ENCODE peak calls at places on chromosomes 2 and 18, in nine cellular contexts. One of them, this sample, is unnamed.

GRCh38 chr2:46014911-46015654 is 282.1 kb upstream of the EPAS1 start:
- DNase-seq in CD8-positive, alpha-beta T cell: no peak
- DNase-seq in heart right ventricle: no peak
- DNase-seq in uterus: no peak
- DNase-seq in IMR-90: no peak
- DNase-seq in epithelial cell of esophagus: peak
- DNase-seq in AG10803: peak
- DNase-seq in colonic mucosa: no peak
- DNase-seq in fibroblast of lung: peak
- DNase-seq in this sample: no peak

GRCh38 chr2:63009490-63009889 is 41.1 kb upstream of the OTX1 start:
- DNase-seq in CD8-positive, alpha-beta T cell: no peak
- DNase-seq in heart right ventricle: no peak
- DNase-seq in uterus: no peak
- DNase-seq in IMR-90: no peak
- DNase-seq in epithelial cell of esophagus: no peak
- DNase-seq in AG10803: no peak
- DNase-seq in colonic mucosa: no peak
- DNase-seq in fibroblast of lung: no peak
- DNase-seq in this sample: no peak

GRCh38 chr2:71939588-71940535 is 207.8 kb downstream of the CYP26B1 start:
- DNase-seq in CD8-positive, alpha-beta T cell: peak
- DNase-seq in heart right ventricle: peak
- DNase-seq in uterus: no peak
- DNase-seq in IMR-90: no peak
- DNase-seq in epithelial cell of esophagus: no peak
- DNase-seq in AG10803: no peak
- DNase-seq in colonic mucosa: peak
- DNase-seq in fibroblast of lung: no peak
- DNase-seq in this sample: no peak

GRCh38 chr2:238420878-238421694 is 5.6 kb upstream of the ASB1 start:
- DNase-seq in CD8-positive, alpha-beta T cell: no peak
- DNase-seq in heart right ventricle: no peak
- DNase-seq in uterus: no peak
- DNase-seq in IMR-90: no peak
- DNase-seq in epithelial cell of esophagus: no peak
- DNase-seq in AG10803: peak
- DNase-seq in colonic mucosa: no peak
- DNase-seq in fibroblast of lung: peak
- DNase-seq in this sample: no peak

GRCh38 chr2:43155842-43156511 is 70.4 kb downstream of the ZFP36L2 start:
- DNase-seq in CD8-positive, alpha-beta T cell: no peak
- DNase-seq in heart right ventricle: no peak
- DNase-seq in uterus: no peak
- DNase-seq in IMR-90: no peak
- DNase-seq in epithelial cell of esophagus: no peak
- DNase-seq in AG10803: no peak
- DNase-seq in colonic mucosa: no peak
- DNase-seq in fibroblast of lung: no peak
- DNase-seq in this sample: no peak

GRCh38 chr2:143824796-143825195 is 695.1 kb downstream of the ZEB2 start:
- DNase-seq in CD8-positive, alpha-beta T cell: no peak
- DNase-seq in heart right ventricle: no peak
- DNase-seq in uterus: no peak
- DNase-seq in IMR-90: no peak
- DNase-seq in epithelial cell of esophagus: no peak
- DNase-seq in AG10803: no peak
- DNase-seq in colonic mucosa: no peak
- DNase-seq in fibroblast of lung: no peak
- DNase-seq in this sample: no peak

GRCh38 chr18:69172046-69172445 is 228.6 kb upstream of the DOK6 start:
- DNase-seq in CD8-positive, alpha-beta T cell: no peak
- DNase-seq in heart right ventricle: no peak
- DNase-seq in uterus: no peak
- DNase-seq in IMR-90: peak
- DNase-seq in epithelial cell of esophagus: peak
- DNase-seq in AG10803: peak
- DNase-seq in colonic mucosa: no peak
- DNase-seq in fibroblast of lung: no peak
- DNase-seq in this sample: no peak

GRCh38 chr2:152925540-152926448 is 207.4 kb downstream of the ARL6IP6 start:
- DNase-seq in CD8-positive, alpha-beta T cell: no peak
- DNase-seq in heart right ventricle: peak
- DNase-seq in uterus: peak
- DNase-seq in IMR-90: no peak
- DNase-seq in epithelial cell of esophagus: peak
- DNase-seq in AG10803: peak
- DNase-seq in colonic mucosa: peak
- DNase-seq in fibroblast of lung: peak
- DNase-seq in this sample: peak

GRCh38 chr18:50138181-50139064 is 56.5 kb downstream of the MYO5B start:
- DNase-seq in CD8-positive, alpha-beta T cell: no peak
- DNase-seq in heart right ventricle: no peak
- DNase-seq in uterus: no peak
- DNase-seq in IMR-90: no peak
- DNase-seq in epithelial cell of esophagus: no peak
- DNase-seq in AG10803: peak
- DNase-seq in colonic mucosa: no peak
- DNase-seq in fibroblast of lung: no peak
- DNase-seq in this sample: no peak

DNA sequence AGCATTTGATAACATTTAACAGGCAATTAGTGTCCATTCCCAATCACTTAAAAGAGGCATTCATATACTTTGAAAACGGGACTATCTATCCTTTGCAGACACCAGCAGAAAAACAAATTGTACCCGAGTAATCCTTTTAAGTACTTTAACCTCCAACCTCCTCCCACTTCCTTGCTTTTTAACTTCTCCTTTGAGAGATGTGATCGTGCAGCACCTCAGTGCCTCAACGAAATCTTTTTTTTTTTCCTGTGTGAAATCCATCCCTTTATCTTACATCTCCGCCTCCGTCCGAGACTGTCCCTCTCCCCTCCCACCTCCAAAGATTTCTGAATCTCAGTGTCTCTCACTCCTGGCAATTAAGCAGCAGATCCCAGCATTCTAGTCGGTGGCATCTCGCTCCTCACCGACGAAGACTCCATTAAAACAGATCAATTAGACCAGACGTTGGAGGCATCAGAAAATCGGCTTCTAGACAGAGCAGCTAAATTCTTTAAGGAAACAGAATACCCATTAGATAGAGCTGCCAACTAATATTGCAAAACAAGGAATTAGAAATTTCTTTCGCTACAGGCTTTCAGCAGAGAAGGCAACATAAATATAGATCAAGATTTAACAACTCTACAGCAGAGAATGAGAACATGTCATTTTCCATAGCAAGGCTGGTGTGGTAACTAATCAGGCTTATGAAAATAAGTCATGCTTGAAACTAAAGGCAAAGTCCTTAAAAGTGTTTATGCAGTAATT is 1.9 kb upstream of the TMEFF2 start:
- DNase-seq in CD8-positive, alpha-beta T cell: no peak
- DNase-seq in heart right ventricle: no peak
- DNase-seq in uterus: no peak
- DNase-seq in IMR-90: no peak
- DNase-seq in epithelial cell of esophagus: no peak
- DNase-seq in AG10803: no peak
- DNase-seq in colonic mucosa: no peak
- DNase-seq in fibroblast of lung: peak
- DNase-seq in this sample: no peak
- H3K4me3 ChIP-seq in CD8-positive, alpha-beta T cell: no peak
- H3K4me3 ChIP-seq in heart right ventricle: no peak
- H3K4me3 ChIP-seq in uterus: no peak
- H3K4me3 ChIP-seq in IMR-90: no peak
- H3K4me3 ChIP-seq in epithelial cell of esophagus: no peak
- H3K4me3 ChIP-seq in AG10803: peak
- H3K4me3 ChIP-seq in colonic mucosa: no peak
- H3K4me3 ChIP-seq in fibroblast of lung: peak
- H3K4me3 ChIP-seq in this sample: peak

GRCh38 chr2:84906108-84906899 is 848 bp downstream of the TMSB10 start:
- DNase-seq in CD8-positive, alpha-beta T cell: peak
- DNase-seq in heart right ventricle: peak
- DNase-seq in uterus: no peak
- DNase-seq in IMR-90: no peak
- DNase-seq in epithelial cell of esophagus: peak
- DNase-seq in AG10803: no peak
- DNase-seq in colonic mucosa: peak
- DNase-seq in fibroblast of lung: no peak
- DNase-seq in this sample: no peak

GRCh38 chr2:84905181-84906107 is at the start of gene TMSB10:
- DNase-seq in CD8-positive, alpha-beta T cell: peak
- DNase-seq in heart right ventricle: peak
- DNase-seq in uterus: peak
- DNase-seq in IMR-90: peak
- DNase-seq in epithelial cell of esophagus: peak
- DNase-seq in AG10803: peak
- DNase-seq in colonic mucosa: peak
- DNase-seq in fibroblast of lung: peak
- DNase-seq in this sample: peak

GRCh38 chr2:84911135-84911678 is 5.8 kb downstream of the TMSB10 start:
- DNase-seq in CD8-positive, alpha-beta T cell: no peak
- DNase-seq in heart right ventricle: no peak
- DNase-seq in uterus: no peak
- DNase-seq in IMR-90: no peak
- DNase-seq in epithelial cell of esophagus: no peak
- DNase-seq in AG10803: no peak
- DNase-seq in colonic mucosa: no peak
- DNase-seq in fibroblast of lung: no peak
- DNase-seq in this sample: no peak

GRCh38 chr2:84906900-84907714 is 1.7 kb downstream of the TMSB10 start:
- DNase-seq in CD8-positive, alpha-beta T cell: peak
- DNase-seq in heart right ventricle: peak
- DNase-seq in uterus: peak
- DNase-seq in IMR-90: peak
- DNase-seq in epithelial cell of esophagus: peak
- DNase-seq in AG10803: peak
- DNase-seq in colonic mucosa: peak
- DNase-seq in fibroblast of lung: peak
- DNase-seq in this sample: no peak

GRCh38 chr2:84908948-84909713 is 3.7 kb downstream of the TMSB10 start:
- DNase-seq in CD8-positive, alpha-beta T cell: no peak
- DNase-seq in heart right ventricle: no peak
- DNase-seq in uterus: no peak
- DNase-seq in IMR-90: no peak
- DNase-seq in epithelial cell of esophagus: peak
- DNase-seq in AG10803: no peak
- DNase-seq in colonic mucosa: peak
- DNase-seq in fibroblast of lung: no peak
- DNase-seq in this sample: no peak
- H3K4me3 ChIP-seq in CD8-positive, alpha-beta T cell: no peak
- H3K4me3 ChIP-seq in heart right ventricle: no peak
- H3K4me3 ChIP-seq in uterus: no peak
- H3K4me3 ChIP-seq in IMR-90: no peak
- H3K4me3 ChIP-seq in epithelial cell of esophagus: no peak
- H3K4me3 ChIP-seq in AG10803: no peak
- H3K4me3 ChIP-seq in colonic mucosa: no peak
- H3K4me3 ChIP-seq in fibroblast of lung: no peak
- H3K4me3 ChIP-seq in this sample: no peak

DNA sequence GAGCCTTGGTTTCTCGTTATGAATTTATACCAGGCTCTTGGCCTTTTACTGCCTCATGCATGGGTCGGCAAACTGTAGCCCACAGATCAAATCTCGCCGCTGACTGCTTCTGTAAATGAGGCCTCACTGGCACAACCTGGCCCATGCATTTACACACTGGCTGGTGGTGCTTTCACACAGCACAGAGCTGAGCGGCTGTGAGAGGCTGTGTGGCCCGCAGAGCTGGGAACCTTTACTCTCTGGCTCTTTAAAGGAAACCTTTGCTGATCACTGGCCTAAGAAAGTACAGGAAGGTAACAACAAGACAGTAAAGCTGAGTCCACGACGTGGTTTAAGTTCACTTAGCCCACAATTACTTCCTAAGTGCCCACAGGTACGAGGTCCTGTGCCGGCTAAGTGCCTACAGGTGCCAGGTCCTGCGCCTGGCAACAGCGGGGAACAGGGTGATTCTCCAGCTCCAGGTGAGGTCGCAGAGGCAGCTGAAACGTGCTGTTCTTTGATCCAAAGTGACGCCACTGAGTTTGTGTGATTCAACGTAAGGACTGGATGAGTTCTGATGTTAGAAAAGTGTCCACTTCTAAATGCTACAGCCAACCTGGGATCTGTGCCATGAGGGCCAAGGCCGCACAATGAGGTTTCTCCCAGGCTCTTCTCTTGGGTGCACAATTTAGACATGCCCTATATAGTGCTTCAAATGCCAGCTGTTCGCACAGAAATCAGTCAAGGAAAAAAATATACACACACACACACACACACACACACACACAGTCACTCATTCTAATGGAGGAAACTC is 57.7 kb downstream of the NDUFA10 start:
- DNase-seq in CD8-positive, alpha-beta T cell: no peak
- DNase-seq in heart right ventricle: no peak
- DNase-seq in uterus: no peak
- DNase-seq in IMR-90: no peak
- DNase-seq in epithelial cell of esophagus: no peak
- DNase-seq in AG10803: no peak
- DNase-seq in colonic mucosa: no peak
- DNase-seq in fibroblast of lung: no peak
- DNase-seq in this sample: no peak
- H3K4me3 ChIP-seq in CD8-positive, alpha-beta T cell: no peak
- H3K4me3 ChIP-seq in heart right ventricle: no peak
- H3K4me3 ChIP-seq in uterus: no peak
- H3K4me3 ChIP-seq in IMR-90: no peak
- H3K4me3 ChIP-seq in epithelial cell of esophagus: no peak
- H3K4me3 ChIP-seq in AG10803: no peak
- H3K4me3 ChIP-seq in colonic mucosa: no peak
- H3K4me3 ChIP-seq in fibroblast of lung: no peak
- H3K4me3 ChIP-seq in this sample: no peak

GRCh38 chr2:173150963-173151362 is 75.3 kb downstream of the MAP3K20 start:
- DNase-seq in CD8-positive, alpha-beta T cell: no peak
- DNase-seq in heart right ventricle: no peak
- DNase-seq in uterus: no peak
- DNase-seq in IMR-90: peak
- DNase-seq in epithelial cell of esophagus: no peak
- DNase-seq in AG10803: no peak
- DNase-seq in colonic mucosa: no peak
- DNase-seq in fibroblast of lung: no peak
- DNase-seq in this sample: no peak

GRCh38 chr2:173148520-173148919 is 72.9 kb downstream of the MAP3K20 start:
- DNase-seq in CD8-positive, alpha-beta T cell: no peak
- DNase-seq in heart right ventricle: no peak
- DNase-seq in uterus: no peak
- DNase-seq in IMR-90: peak
- DNase-seq in epithelial cell of esophagus: peak
- DNase-seq in AG10803: peak
- DNase-seq in colonic mucosa: no peak
- DNase-seq in fibroblast of lung: no peak
- DNase-seq in this sample: no peak

GRCh38 chr2:173151671-173152398 is 76.2 kb downstream of the MAP3K20 start:
- DNase-seq in CD8-positive, alpha-beta T cell: no peak
- DNase-seq in heart right ventricle: no peak
- DNase-seq in uterus: no peak
- DNase-seq in IMR-90: peak
- DNase-seq in epithelial cell of esophagus: peak
- DNase-seq in AG10803: peak
- DNase-seq in colonic mucosa: no peak
- DNase-seq in fibroblast of lung: peak
- DNase-seq in this sample: no peak

GRCh38 chr2:173150087-173150486 is 74.4 kb downstream of the MAP3K20 start:
- DNase-seq in CD8-positive, alpha-beta T cell: no peak
- DNase-seq in heart right ventricle: no peak
- DNase-seq in uterus: no peak
- DNase-seq in IMR-90: peak
- DNase-seq in epithelial cell of esophagus: no peak
- DNase-seq in AG10803: peak
- DNase-seq in colonic mucosa: no peak
- DNase-seq in fibroblast of lung: peak
- DNase-seq in this sample: no peak

GRCh38 chr2:173149491-173149890 is 73.8 kb downstream of the MAP3K20 start:
- DNase-seq in CD8-positive, alpha-beta T cell: peak
- DNase-seq in heart right ventricle: no peak
- DNase-seq in uterus: no peak
- DNase-seq in IMR-90: no peak
- DNase-seq in epithelial cell of esophagus: no peak
- DNase-seq in AG10803: no peak
- DNase-seq in colonic mucosa: no peak
- DNase-seq in fibroblast of lung: no peak
- DNase-seq in this sample: no peak
- H3K4me3 ChIP-seq in CD8-positive, alpha-beta T cell: no peak
- H3K4me3 ChIP-seq in heart right ventricle: no peak
- H3K4me3 ChIP-seq in uterus: no peak
- H3K4me3 ChIP-seq in IMR-90: no peak
- H3K4me3 ChIP-seq in epithelial cell of esophagus: no peak
- H3K4me3 ChIP-seq in AG10803: no peak
- H3K4me3 ChIP-seq in colonic mucosa: no peak
- H3K4me3 ChIP-seq in fibroblast of lung: no peak
- H3K4me3 ChIP-seq in this sample: no peak